ENCODE peak calls at places on chromosomes 6 and 20, in ten cellular contexts. G is RWPE2; S is CD8-positive, alpha-beta T cell; K is esophagus squamous epithelium; E is naive thymus-derived CD4-positive, alpha-beta T cell; X is CD8-positive, alpha-beta memory T cell; P is GM23338; J is uterus; Z is sigmoid colon; N is effector memory CD4-positive, alpha-beta T cell. L is an unnamed sample.

GRCh38 chr6:44388876-44389275 is 1.4 kb downstream of the CDC5L start:
- DNase-seq in G (no peak), S (no peak), K (no peak), E (no peak), X (no peak), P (no peak), J (no peak), Z (no peak), N (no peak), L (no peak)

GRCh38 chr20:36252511-36252910 is 16.2 kb downstream of the AAR2 start:
- DNase-seq in G (peak; percentile 67), S (no peak), K (no peak), E (no peak), X (no peak), P (no peak), J (no peak), Z (peak; percentile 28), N (no peak), L (no peak)

GRCh38 chr6:160141001-160141726 is 19.5 kb downstream of the SLC22A1 start:
- DNase-seq in G (no peak), S (no peak), K (no peak), E (no peak), X (no peak), P (no peak), J (no peak), Z (peak; percentile 70), N (no peak), L (no peak)

GRCh38 chr6:163533443-163533842 is 118.9 kb downstream of the QKI start:
- DNase-seq in G (no peak), S (no peak), K (no peak), E (no peak), X (no peak), P (no peak), J (no peak), Z (no peak), N (no peak), L (no peak)

GRCh38 chr6:142406131-142406530 is 104.3 kb downstream of the ADGRG6 start:
- DNase-seq in G (no peak), S (no peak), K (no peak), E (no peak), X (no peak), P (no peak), J (no peak), Z (no peak), N (no peak), L (peak; percentile 33)

GRCh38 chr6:19301980-19302379 is 535.2 kb upstream of the ID4 start:
- DNase-seq in G (no peak), S (no peak), K (no peak), E (no peak), X (no peak), P (no peak), J (no peak), Z (no peak), N (no peak), L (no peak)

GRCh38 chr20:9454781-9455180 is 59.6 kb upstream of the LAMP5 start:
- DNase-seq in G (no peak), S (no peak), K (no peak), E (no peak), X (no peak), P (no peak), J (no peak), Z (no peak), N (no peak), L (no peak)

GRCh38 chr20:4064118-4064962 is 49.0 kb upstream of the RNF24 start:
- DNase-seq in G (peak; percentile 91), S (no peak), K (no peak), E (no peak), X (no peak), P (peak; percentile 70), J (peak; percentile 97), Z (peak; percentile 96), N (no peak), L (peak; percentile 49)

GRCh38 chr6:74137910-74138309 is 441.9 kb downstream of the CD109 start:
- DNase-seq in G (no peak), S (no peak), K (no peak), E (no peak), X (no peak), P (peak; percentile 3), J (no peak), Z (no peak), N (no peak), L (peak; percentile 87)

GRCh38 chr6:43947860-43948259 is 177.8 kb downstream of the VEGFA start:
- DNase-seq in G (peak; percentile 15), S (no peak), K (no peak), E (no peak), X (no peak), P (no peak), J (no peak), Z (peak; percentile 22), N (no peak), L (no peak)

GRCh38 chr6:148831531-148831930 is 84.7 kb downstream of the UST start:
- DNase-seq in G (no peak), S (no peak), K (no peak), E (no peak), X (no peak), P (no peak), J (no peak), Z (no peak), N (no peak), L (peak; percentile 72)

GRCh38 chr6:157461000-157461915 is 80.3 kb downstream of the ZDHHC14 start:
- DNase-seq in G (no peak), S (no peak), K (no peak), E (no peak), X (no peak), P (peak; percentile 44), J (no peak), Z (no peak), N (no peak), L (peak; percentile 7)

GRCh38 chr6:111677186-111677990 is 71.7 kb upstream of the TRAF3IP2 start:
- DNase-seq in G (no peak), S (no peak), K (no peak), E (no peak), X (no peak), P (no peak), J (no peak), Z (no peak), N (no peak), L (no peak)

GRCh38 chr6:83893024-83893423 is 33.5 kb downstream of the CYB5R4 start:
- DNase-seq in G (no peak), S (no peak), K (no peak), E (no peak), X (no peak), P (no peak), J (no peak), Z (no peak), N (no peak), L (no peak)

GRCh38 chr6:35496036-35496850 is 636 bp downstream of the TEAD3 start:
- DNase-seq in G (peak; percentile 59), S (no peak), K (no peak), E (no peak), X (no peak), P (peak; percentile 67), J (peak; percentile 78), Z (peak; percentile 89), N (no peak), L (peak; percentile 73)

GRCh38 chr6:35492664-35493284 is 4.1 kb downstream of the TEAD3 start:
- DNase-seq in G (no peak), S (no peak), K (no peak), E (no peak), X (no peak), P (no peak), J (no peak), Z (peak; percentile 83), N (no peak), L (no peak)

GRCh38 chr6:35493307-35493983 is 3.4 kb downstream of the TEAD3 start:
- DNase-seq in G (peak; percentile 52), S (no peak), K (no peak), E (no peak), X (no peak), P (no peak), J (no peak), Z (peak; percentile 75), N (no peak), L (no peak)

GRCh38 chr6:35495258-35496035 is 1.4 kb downstream of the TEAD3 start:
- DNase-seq in G (no peak), S (no peak), K (no peak), E (no peak), X (no peak), P (no peak), J (peak; percentile 54), Z (peak; percentile 86), N (no peak), L (no peak)

DNA sequence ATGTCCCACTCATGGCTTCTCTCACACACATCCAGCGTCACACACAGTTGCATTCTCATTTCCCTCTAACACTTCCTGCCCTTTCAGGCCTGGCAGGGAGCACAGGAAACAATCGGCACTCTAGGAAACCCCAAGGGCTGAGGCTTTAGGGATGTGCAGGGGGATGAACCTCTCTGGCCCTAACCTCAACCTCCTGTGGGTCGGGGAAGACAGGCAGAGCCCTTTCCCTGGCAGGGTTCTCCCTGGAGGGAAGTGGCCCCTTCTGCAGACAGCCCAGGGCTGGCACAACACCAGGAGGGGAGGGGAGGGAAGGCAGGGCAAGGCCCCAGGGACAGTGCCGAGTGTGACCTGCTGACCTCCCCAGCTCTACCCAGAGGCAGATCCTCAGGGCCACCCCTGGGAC is 2.7 kb downstream of the TEAD3 start:
- DNase-seq in G (no peak), S (no peak), K (no peak), E (no peak), X (no peak), P (peak; percentile 66), J (peak; percentile 31), Z (peak; percentile 74), N (no peak), L (peak; percentile 52)
- H3K4me1 ChIP-seq in G (peaks cover 31% of the 10 kb centered on the region), S (peaks cover 11% of the 10 kb centered on the region), K (peaks cover 61% of the 10 kb centered on the region), E (peaks cover 10% of the 10 kb centered on the region), X (peaks cover 10% of the 10 kb centered on the region), P (peaks cover 77% of the 10 kb centered on the region), J (no peaks in the 10 kb centered on the region), Z (peaks cover 70% of the 10 kb centered on the region), N (peaks cover 10% of the 10 kb centered on the region), L (peaks cover 61% of the 10 kb centered on the region)

DNA sequence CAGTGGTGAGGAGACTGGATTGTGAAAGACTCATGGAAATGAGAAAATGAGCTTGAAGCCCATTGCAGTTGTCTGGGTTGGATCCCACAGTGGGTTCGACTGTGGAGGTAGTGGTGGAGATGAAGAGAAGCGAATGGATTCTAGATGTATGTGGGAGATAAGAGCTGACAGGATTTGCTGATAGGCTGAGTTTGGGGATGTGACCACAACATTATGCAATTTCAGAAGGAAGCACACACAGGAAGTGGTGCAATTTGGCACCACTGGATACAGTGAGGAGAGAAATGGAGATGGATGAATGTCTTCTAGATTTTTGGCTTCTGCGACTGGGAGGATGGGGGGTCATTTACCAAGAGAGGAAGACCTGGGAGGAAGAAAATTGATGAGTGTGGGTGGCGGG is 64.4 kb upstream of the MAFB start:
- DNase-seq in G (no peak), S (no peak), K (no peak), E (no peak), X (no peak), P (no peak), J (no peak), Z (no peak), N (no peak), L (peak; percentile 11)
- H3K4me1 ChIP-seq in G (no peaks in the 10 kb centered on the region), S (peaks cover 22% of the 10 kb centered on the region), K (peaks cover 7% of the 10 kb centered on the region), E (peaks cover 14% of the 10 kb centered on the region), X (peaks cover 22% of the 10 kb centered on the region), P (no peaks in the 10 kb centered on the region), J (no peaks in the 10 kb centered on the region), Z (no peaks in the 10 kb centered on the region), N (peaks cover 12% of the 10 kb centered on the region), L (no peaks in the 10 kb centered on the region)

GRCh38 chr20:53829086-53829703 is 235.6 kb upstream of the ZNF217 start:
- DNase-seq in G (no peak), S (no peak), K (no peak), E (no peak), X (no peak), P (no peak), J (no peak), Z (peak; percentile 68), N (no peak), L (peak; percentile 94)
- H3K4me1 ChIP-seq in G (peaks cover 42% of the 10 kb centered on the region), S (peaks cover 38% of the 10 kb centered on the region), K (peaks cover 11% of the 10 kb centered on the region), E (peaks cover 16% of the 10 kb centered on the region), X (peaks cover 43% of the 10 kb centered on the region), P (peaks cover 39% of the 10 kb centered on the region), J (peaks cover 14% of the 10 kb centered on the region), Z (peaks cover 31% of the 10 kb centered on the region), N (peaks cover 4% of the 10 kb centered on the region), L (peaks cover 18% of the 10 kb centered on the region)

GRCh38 chr20:34705008-34705382 is 851 bp downstream of the TP53INP2 start:
- DNase-seq in G (no peak), S (no peak), K (no peak), E (no peak), X (no peak), P (no peak), J (no peak), Z (no peak), N (no peak), L (no peak)
- H3K4me1 ChIP-seq in G (peaks cover 15% of the 10 kb centered on the region), S (peaks cover 14% of the 10 kb centered on the region), K (peaks cover 10% of the 10 kb centered on the region), E (peaks cover 7% of the 10 kb centered on the region), X (peaks cover 16% of the 10 kb centered on the region), P (peaks cover 12% of the 10 kb centered on the region), J (no peaks in the 10 kb centered on the region), Z (peaks cover 20% of the 10 kb centered on the region), N (peaks cover 17% of the 10 kb centered on the region), L (peaks cover 14% of the 10 kb centered on the region)